ENCODE peak calls at places on chromosomes 7 and 10, in seven cellular contexts. C is HTR-8/SVneo; L is ecto neural progenitor cell; P is stimulated activated CD8-positive, alpha-beta memory T cell treated with anti-CD3 and anti-CD28 coated beads, Interleukin-4, amount 100 ng/mL, for 4 hours; T is midbrain; V is HCT116; Y is stimulated activated naive B cell treated with anti-CD40 and anti-IgM and Interleukin-4, amounts not matched to agents 10 μg/mL and 1 μg/mL and 100 μg/mL, for 72 hours. O is an unnamed sample.

GRCh38 chr7:16695621-16696237 is 49.7 kb downstream of the BZW2 start:
- DNase-seq in Y (no peak), P (no peak), L (no peak), C (peak; percentile 48), T (peak; percentile 24), V (peak; percentile 48), O (peak; percentile 45)

GRCh38 chr10:119542357-119542989 is at the start of gene RGS10:
- DNase-seq in V (peak; percentile 56), Y (peak; percentile 65), L (peak; percentile 78), P (peak; percentile 79), T (peak; percentile 28), C (peak; percentile 54), O (peak; percentile 48)

GRCh38 chr7:44072364-44073231 is 7.2 kb upstream of the PGAM2 start:
- DNase-seq in P (peak; percentile 13), C (peak; percentile 89), T (peak; percentile 34), L (peak; percentile 69), V (peak; percentile 48), Y (peak; percentile 43), O (no peak)

GRCh38 chr7:116571037-116571436 is 46.2 kb downstream of the CAV1 start:
- DNase-seq in L (no peak), C (no peak), T (no peak), Y (no peak), P (no peak), V (no peak), O (no peak)

GRCh38 chr7:37270109-37270508 is 178.6 kb downstream of the ELMO1 start:
- DNase-seq in P (no peak), T (no peak), Y (no peak), C (no peak), L (no peak), V (no peak), O (no peak)

GRCh38 chr10:15589109-15589508 is 130.6 kb downstream of the ITGA8 start:
- DNase-seq in T (no peak), V (no peak), C (no peak), Y (no peak), L (no peak), P (no peak), O (no peak)

GRCh38 chr7:45563804-45564461 is 10.2 kb upstream of the ADCY1 start:
- DNase-seq in P (no peak), L (no peak), T (no peak), V (no peak), C (no peak), Y (no peak), O (no peak)

GRCh38 chr7:134758981-134759380 is 20.5 kb upstream of the CALD1 start:
- DNase-seq in T (no peak), C (no peak), P (no peak), L (no peak), Y (no peak), V (no peak), O (no peak)

GRCh38 chr7:74306737-74307469 is 17.7 kb downstream of the CLIP2 start:
- DNase-seq in P (no peak), C (peak; percentile 64), L (no peak), Y (no peak), T (peak; percentile 81), V (no peak), O (peak; percentile 89)

GRCh38 chr7:130945411-130945811 is 211.4 kb upstream of the KLF14 start:
- DNase-seq in V (no peak), P (no peak), T (no peak), C (no peak), Y (no peak), L (no peak), O (no peak)

GRCh38 chr10:114337510-114338462 is 66.5 kb downstream of the AFAP1L2 start:
- DNase-seq in P (no peak), C (no peak), V (no peak), L (no peak), T (no peak), Y (peak; percentile 21), O (no peak)